ENCODE peak calls at places on chromosomes 3 and 15, in eight cellular contexts. T, I, Q, X, E, N, G and F are unnamed samples.

GRCh38 chr15:68791431-68792283 is 29.0 kb downstream of the ANP32A start:
- DNase-seq in T (peak), E (peak), I (no peak), G (no peak), N (no peak), X (peak), Q (no peak), F (peak)

GRCh38 chr15:71634820-71635219 is 175.5 kb upstream of the NR2E3 start:
- DNase-seq in N (no peak), E (no peak), Q (no peak), X (no peak), G (no peak), T (no peak), I (no peak), F (no peak)

GRCh38 chr3:8749316-8749715 is 15.7 kb downstream of the CAV3 start:
- DNase-seq in T (no peak), X (no peak), N (no peak), I (no peak), G (no peak), E (no peak), Q (no peak), F (no peak)

GRCh38 chr3:135929670-135930069 is 35.9 kb upstream of the PPP2R3A start:
- DNase-seq in Q (peak), E (no peak), G (no peak), X (no peak), T (no peak), I (peak), N (peak), F (no peak)

GRCh38 chr3:179652467-179653105 is at the start of gene USP13:
- DNase-seq in X (peak), T (peak), N (peak), I (peak), E (peak), Q (peak), G (no peak), F (peak)

GRCh38 chr15:74995779-74996765 is 709 bp downstream of the SCAMP5 start:
- DNase-seq in E (no peak), I (peak), G (no peak), Q (peak), X (peak), T (no peak), N (peak), F (no peak)

GRCh38 chr15:56868251-56868650 is 50.2 kb upstream of the TCF12 start:
- DNase-seq in T (no peak), X (no peak), E (no peak), G (no peak), I (no peak), N (no peak), Q (no peak), F (no peak)

GRCh38 chr3:132348531-132348930 is 31.3 kb downstream of the ACP3 start:
- DNase-seq in G (no peak), X (no peak), N (no peak), I (no peak), Q (no peak), E (no peak), T (no peak), F (no peak)

GRCh38 chr3:164640586-164640985 is 437.7 kb downstream of the SI start:
- DNase-seq in G (no peak), Q (no peak), I (no peak), T (no peak), E (no peak), X (no peak), N (no peak), F (no peak)

GRCh38 chr3:182382112-182382857 is 411.0 kb upstream of the ATP11B start:
- DNase-seq in Q (no peak), X (no peak), G (no peak), N (no peak), E (no peak), T (no peak), I (no peak), F (no peak)

GRCh38 chr15:99703603-99704443 is 29.4 kb downstream of the LYSMD4 start:
- DNase-seq in E (peak), I (peak), Q (peak), T (no peak), X (no peak), G (no peak), N (no peak), F (peak)

GRCh38 chr3:16305121-16305541 is 40.1 kb downstream of the OXNAD1 start:
- DNase-seq in E (no peak), Q (no peak), G (no peak), I (no peak), N (no peak), T (no peak), X (no peak), F (no peak)

GRCh38 chr15:26736502-26737248 is 36.2 kb downstream of the GABRB3 start:
- DNase-seq in G (no peak), T (no peak), I (no peak), Q (no peak), E (no peak), N (no peak), X (no peak), F (no peak)

GRCh38 chr3:141407817-141408216 is 39.5 kb downstream of the ZBTB38 start:
- DNase-seq in T (no peak), G (no peak), E (no peak), N (no peak), X (no peak), Q (no peak), I (no peak), F (no peak)

GRCh38 chr15:58046467-58046866 is 19.0 kb downstream of the ALDH1A2 start:
- DNase-seq in G (no peak), Q (no peak), N (no peak), T (no peak), E (no peak), X (no peak), I (no peak), F (no peak)

GRCh38 chr3:150268426-150269321 is 139.4 kb upstream of the TSC22D2 start:
- DNase-seq in G (no peak), I (peak), T (no peak), X (no peak), N (no peak), Q (no peak), E (no peak), F (no peak)

GRCh38 chr3:106819445-106819844 is 557.8 kb upstream of the CCDC54 start:
- DNase-seq in T (no peak), E (no peak), X (no peak), Q (no peak), I (no peak), G (no peak), N (no peak), F (no peak)

GRCh38 chr3:105401254-105401653 is 34.5 kb downstream of the ALCAM start:
- DNase-seq in Q (no peak), T (no peak), E (no peak), I (no peak), G (no peak), N (no peak), X (no peak), F (no peak)

GRCh38 chr3:123336441-123336851 is 112.4 kb downstream of the ADCY5 start:
- DNase-seq in X (no peak), G (no peak), I (no peak), Q (no peak), N (no peak), T (no peak), E (no peak), F (no peak)

GRCh38 chr3:14769531-14770325 is 49.0 kb upstream of the FGD5 start:
- DNase-seq in Q (no peak), G (no peak), X (no peak), I (no peak), E (no peak), N (no peak), T (no peak), F (peak)

GRCh38 chr3:43405888-43406636 is 119.7 kb downstream of the SNRK start:
- DNase-seq in X (no peak), G (no peak), I (peak), E (no peak), T (no peak), N (no peak), Q (no peak), F (no peak)

GRCh38 chr3:174202146-174202545 is 657.0 kb upstream of the NAALADL2 start:
- DNase-seq in X (no peak), E (no peak), G (no peak), N (no peak), T (no peak), Q (no peak), I (no peak), F (no peak)

GRCh38 chr15:30929982-30930381 is 26.3 kb downstream of the FAN1 start:
- DNase-seq in E (no peak), Q (no peak), T (no peak), I (no peak), G (no peak), X (no peak), N (no peak), F (no peak)

GRCh38 chr3:61847784-61848462 is 286.6 kb downstream of the PTPRG start:
- DNase-seq in I (peak), G (no peak), T (no peak), E (no peak), X (no peak), N (peak), Q (no peak), F (no peak)

GRCh38 chr3:71580636-71581215 is 2.8 kb downstream of the FOXP1 start:
- DNase-seq in X (no peak), G (no peak), E (no peak), I (no peak), T (no peak), Q (no peak), N (no peak), F (no peak)

GRCh38 chr3:14266361-14266760 is 87.7 kb downstream of the LSM3 start:
- DNase-seq in I (peak), E (no peak), Q (no peak), N (no peak), G (no peak), X (no peak), T (no peak), F (no peak)

GRCh38 chr15:34993877-34994276 is 5.8 kb upstream of the ZNF770 start:
- DNase-seq in X (no peak), Q (no peak), G (no peak), N (no peak), E (peak), I (no peak), T (no peak), F (peak)

GRCh38 chr3:29178809-29179793 is 101.8 kb upstream of the RBMS3 start:
- DNase-seq in I (no peak), E (no peak), Q (no peak), T (no peak), X (no peak), N (no peak), G (no peak), F (no peak)

GRCh38 chr3:97821413-97821809 is 400 bp upstream of the CRYBG3 start:
- DNase-seq in X (peak), G (no peak), E (no peak), I (peak), N (peak), Q (peak), T (no peak), F (peak)

GRCh38 chr15:85289677-85290365 is 90.6 kb upstream of the AKAP13 start:
- DNase-seq in X (no peak), T (no peak), N (peak), G (no peak), I (peak), E (peak), Q (peak), F (peak)

GRCh38 chr3:66236281-66236680 is 15.5 kb downstream of the SLC25A26 start:
- DNase-seq in X (no peak), T (no peak), I (peak), Q (no peak), G (no peak), N (no peak), E (no peak), F (no peak)
- TF ChIP-seq CTCF in X (peak), T (no peak), I (peak), Q (no peak), G (no peak), N (no peak), E (no peak), F (no peak)

DNA sequence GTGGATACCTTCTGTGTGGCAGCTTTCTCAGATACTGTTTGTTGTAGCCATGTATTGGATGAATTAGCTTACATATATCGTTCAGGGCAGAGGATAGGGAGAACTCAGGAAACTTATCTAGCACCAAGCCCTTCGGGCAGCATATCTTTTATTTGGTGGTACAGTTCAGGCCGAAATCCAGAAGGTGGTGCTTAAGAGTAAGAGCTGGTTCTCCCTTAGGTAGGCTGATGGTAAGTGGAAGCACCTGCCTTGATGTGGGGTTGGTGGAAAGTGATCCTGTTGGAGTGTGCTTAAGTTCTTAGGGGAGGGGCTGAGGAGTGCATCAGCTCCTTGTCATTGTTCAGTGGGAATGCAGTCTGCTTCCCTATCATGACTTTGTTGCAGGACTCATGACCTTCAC is 187.5 kb downstream of the DOCK3 start:
- DNase-seq in I (no peak), X (peak), Q (no peak), T (no peak), E (no peak), N (no peak), G (no peak), F (no peak)
- TF ChIP-seq CTCF in I (no peak), X (peak), Q (no peak), T (no peak), E (no peak), N (no peak), G (no peak), F (no peak)

GRCh38 chr3:115741650-115742049 is 118.3 kb downstream of the GAP43 start:
- DNase-seq in I (no peak), T (no peak), X (no peak), N (no peak), Q (no peak), E (no peak), G (no peak), F (no peak)
- TF ChIP-seq CTCF in I (no peak), T (no peak), X (no peak), N (no peak), Q (no peak), E (no peak), G (no peak), F (no peak)

GRCh38 chr3:186786810-186787375 is 3.5 kb downstream of the EIF4A2 start:
- DNase-seq in I (no peak), N (no peak), E (no peak), X (no peak), G (no peak), T (no peak), Q (no peak), F (no peak)

GRCh38 chr3:186788482-186789370 is 5.3 kb downstream of the EIF4A2 start:
- DNase-seq in E (no peak), T (no peak), N (no peak), Q (no peak), I (no peak), G (no peak), X (no peak), F (no peak)

GRCh38 chr3:186787642-186788481 is 4.5 kb downstream of the EIF4A2 start:
- DNase-seq in Q (no peak), N (no peak), E (no peak), X (no peak), I (no peak), T (no peak), G (no peak), F (no peak)

GRCh38 chr3:186789554-186790260 is 6.3 kb downstream of the EIF4A2 start:
- DNase-seq in X (no peak), T (no peak), G (no peak), I (no peak), N (no peak), E (no peak), Q (no peak), F (no peak)

DNA sequence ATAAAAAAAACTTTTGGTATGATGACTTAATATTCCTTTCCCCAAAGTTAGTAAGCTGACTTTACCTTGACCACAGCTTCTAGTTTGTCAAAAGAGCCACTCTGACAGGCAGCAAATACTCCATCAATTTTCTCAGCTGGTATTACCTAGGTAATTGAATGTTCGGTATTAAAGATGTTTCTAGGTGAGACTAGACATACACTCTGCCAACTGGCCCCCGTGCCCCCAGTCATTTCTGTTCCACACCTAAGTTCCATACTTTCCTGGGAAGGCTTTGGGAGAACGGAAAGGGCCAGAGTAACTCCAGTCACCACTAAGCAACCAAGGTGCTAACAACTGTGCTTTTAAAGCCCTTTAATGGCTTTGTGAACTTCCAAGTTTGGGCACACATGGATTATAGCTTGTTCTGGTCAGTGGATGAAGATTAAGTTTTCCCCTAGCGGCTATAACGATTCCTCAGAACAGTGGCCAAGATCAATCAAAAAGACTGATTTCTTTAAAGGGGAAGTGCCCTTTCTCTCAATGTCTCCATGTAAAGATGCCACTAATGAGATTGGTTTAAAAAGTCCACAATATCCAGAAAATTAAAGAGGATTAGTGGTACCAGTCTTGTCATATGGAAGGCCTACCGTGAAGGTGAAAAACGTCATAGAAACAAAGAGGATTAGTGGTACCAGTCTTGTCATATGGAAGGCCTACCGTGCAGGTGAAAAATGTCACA is 7.0 kb downstream of the EIF4A2 start:
- DNase-seq in E (no peak), Q (no peak), I (no peak), X (peak), N (no peak), G (no peak), T (no peak), F (no peak)
- TF ChIP-seq CTCF in E (no peak), Q (no peak), I (no peak), X (no peak), N (no peak), G (no peak), T (no peak), F (no peak)

GRCh38 chr15:95826831-95827230 is 503.7 kb upstream of the NR2F2 start:
- DNase-seq in X (no peak), T (no peak), N (no peak), Q (no peak), I (peak), G (no peak), E (peak), F (no peak)
- TF ChIP-seq CTCF in X (peak), T (no peak), N (no peak), Q (no peak), I (peak), G (no peak), E (no peak), F (no peak)

GRCh38 chr3:120445654-120446053 is 5.1 kb downstream of the FSTL1 start:
- DNase-seq in T (no peak), N (no peak), E (no peak), G (no peak), X (no peak), I (no peak), Q (no peak), F (no peak)

GRCh38 chr3:120440001-120440703 is 10.6 kb downstream of the FSTL1 start:
- DNase-seq in I (no peak), Q (no peak), X (no peak), E (no peak), N (no peak), G (no peak), T (no peak), F (no peak)

GRCh38 chr3:120441776-120442175 is 9.0 kb downstream of the FSTL1 start:
- DNase-seq in E (no peak), I (no peak), T (no peak), X (no peak), G (no peak), N (no peak), Q (no peak), F (no peak)

GRCh38 chr3:120440762-120441161 is 10.0 kb downstream of the FSTL1 start:
- DNase-seq in Q (no peak), T (no peak), E (no peak), G (no peak), I (no peak), X (no peak), N (no peak), F (no peak)

GRCh38 chr3:120442975-120443517 is 7.7 kb downstream of the FSTL1 start:
- DNase-seq in I (no peak), N (no peak), X (no peak), Q (no peak), E (no peak), T (no peak), G (no peak), F (no peak)
- TF ChIP-seq CTCF in I (peak), N (no peak), X (peak), Q (no peak), E (no peak), T (no peak), G (no peak), F (no peak)

GRCh38 chr15:65917407-65917756 is 48.1 kb downstream of the RAB11A start:
- DNase-seq in G (no peak), Q (no peak), E (no peak), N (no peak), T (no peak), X (no peak), I (no peak), F (no peak)

GRCh38 chr15:65916041-65916663 is 46.9 kb downstream of the RAB11A start:
- DNase-seq in N (no peak), X (no peak), E (no peak), I (no peak), G (no peak), T (no peak), Q (no peak), F (no peak)

GRCh38 chr15:65917936-65918335 is 48.6 kb downstream of the RAB11A start:
- DNase-seq in T (no peak), X (no peak), N (no peak), E (no peak), I (no peak), Q (no peak), G (no peak), F (no peak)

GRCh38 chr15:65914981-65915925 is 46.0 kb downstream of the RAB11A start:
- DNase-seq in T (peak), I (no peak), N (no peak), X (no peak), E (no peak), G (no peak), Q (no peak), F (no peak)

GRCh38 chr15:65916664-65917406 is 47.5 kb downstream of the RAB11A start:
- DNase-seq in I (peak), X (peak), E (peak), N (peak), G (no peak), T (peak), Q (peak), F (peak)
- TF ChIP-seq CTCF in I (peak), X (peak), E (peak), N (peak), G (no peak), T (no peak), Q (peak), F (peak)